ENCODE peak calls at places on chromosomes 5 and 9, in five cellular contexts. X is H1, Q is IMR-90, U is fibroblast of lung, L is PC-9. H is an unnamed sample.

GRCh38 chr9:123420560-123421210 is 64.7 kb downstream of the CRB2 start:
- DNase-seq in U (no peak), L (no peak), X (no peak), Q (no peak), H (no peak)

GRCh38 chr5:76691470-76692273 is 24.3 kb upstream of the F2R start:
- DNase-seq in X (no peak), U (peak), L (no peak), Q (peak), H (no peak)

GRCh38 chr5:77454123-77454522 is 38.0 kb downstream of the WDR41 start:
- DNase-seq in Q (no peak), L (no peak), U (no peak), X (no peak), H (no peak)

GRCh38 chr9:2765250-2765880 is 48.1 kb downstream of the KCNV2 start:
- DNase-seq in X (no peak), Q (no peak), L (peak), U (no peak), H (peak)

GRCh38 chr5:177378884-177379883 is 5.0 kb upstream of the SLC34A1 start:
- DNase-seq in L (peak), X (no peak), Q (peak), U (peak), H (peak)

GRCh38 chr9:89060790-89061189 is 69.5 kb downstream of the S1PR3 start:
- DNase-seq in L (no peak), U (no peak), X (no peak), Q (no peak), H (no peak)

GRCh38 chr9:17019398-17019797 is 115.4 kb upstream of the CNTLN start:
- DNase-seq in Q (no peak), L (no peak), U (peak), X (no peak), H (no peak)

GRCh38 chr5:150278046-150278760 is 11.4 kb downstream of the CAMK2A start:
- DNase-seq in U (peak), X (no peak), L (peak), Q (peak), H (no peak)

GRCh38 chr5:148075529-148075928 is 11.7 kb downstream of the SPINK5 start:
- DNase-seq in U (no peak), Q (no peak), L (no peak), X (no peak), H (no peak)

GRCh38 chr5:144191998-144192397 is 21.3 kb downstream of the KCTD16 start:
- DNase-seq in L (peak), U (peak), X (no peak), Q (peak), H (peak)

GRCh38 chr9:107638496-107638895 is 148.9 kb upstream of the KLF4 start:
- DNase-seq in U (no peak), Q (no peak), X (no peak), L (no peak), H (no peak)

GRCh38 chr5:23763170-23763569 is 255.8 kb downstream of the PRDM9 start:
- DNase-seq in X (no peak), U (no peak), Q (no peak), L (no peak), H (no peak)

GRCh38 chr9:2925016-2925415 is 81.1 kb upstream of the PUM3 start:
- DNase-seq in U (no peak), L (no peak), X (no peak), Q (no peak), H (no peak)

GRCh38 chr5:89849819-89850515 is 559.6 kb downstream of the CETN3 start:
- DNase-seq in L (no peak), U (peak), X (no peak), Q (no peak), H (no peak)

GRCh38 chr9:114409103-114409780 is 21.5 kb upstream of the AKNA start:
- DNase-seq in L (no peak), X (no peak), U (peak), Q (peak), H (peak)

GRCh38 chr5:149913449-149914419 is 30.9 kb downstream of the PDE6A start:
- DNase-seq in U (no peak), L (no peak), Q (no peak), X (no peak), H (no peak)

GRCh38 chr5:6502421-6502820 is 53.8 kb downstream of the UBE2QL1 start:
- DNase-seq in L (no peak), X (no peak), Q (no peak), U (no peak), H (no peak)

GRCh38 chr5:151202381-151203139 is 21.3 kb downstream of the CCDC69 start:
- DNase-seq in X (no peak), Q (peak), U (peak), L (no peak), H (peak)

GRCh38 chr9:17318821-17319320 is 184.0 kb downstream of the CNTLN start:
- DNase-seq in X (no peak), L (no peak), U (peak), Q (peak), H (no peak)

GRCh38 chr5:27325513-27325912 is 287.1 kb upstream of the CDH9 start:
- DNase-seq in X (no peak), L (no peak), Q (peak), U (peak), H (no peak)

GRCh38 chr5:96312383-96312782 is 120.7 kb downstream of the PCSK1 start:
- DNase-seq in X (no peak), L (no peak), Q (no peak), U (peak), H (no peak)

GRCh38 chr9:2477755-2478154 is 143.8 kb upstream of the VLDLR start:
- DNase-seq in U (no peak), Q (peak), X (no peak), L (peak), H (peak)

GRCh38 chr5:59768204-59769040 is 125.1 kb downstream of the PDE4D start:
- DNase-seq in X (peak), L (peak), U (peak), Q (peak), H (peak)

GRCh38 chr5:55636711-55637110 is 75.4 kb downstream of the SLC38A9 start:
- DNase-seq in L (peak), U (peak), X (no peak), Q (peak), H (peak)

GRCh38 chr9:133773889-133774655 is 35.9 kb upstream of the SARDH start:
- DNase-seq in Q (peak), U (peak), X (no peak), L (no peak), H (no peak)
- H2AFZ ChIP-seq in Q (no peak), U (no peak), X (no peak), L (no peak), H (no peak)

GRCh38 chr5:139698461-139699146 is 50.5 kb downstream of the CXXC5 start:
- DNase-seq in Q (peak), X (peak), L (no peak), U (peak), H (no peak)

GRCh38 chr5:139696894-139697658 is 48.9 kb downstream of the CXXC5 start:
- DNase-seq in U (peak), X (no peak), L (no peak), Q (peak), H (peak)

GRCh38 chr5:139694556-139695182 is 46.5 kb downstream of the CXXC5 start:
- DNase-seq in Q (peak), U (no peak), L (no peak), X (no peak), H (no peak)

GRCh38 chr5:139695183-139695573 is 47.0 kb downstream of the CXXC5 start:
- DNase-seq in L (no peak), X (no peak), U (no peak), Q (no peak), H (no peak)

GRCh38 chr5:139696167-139696893 is 48.2 kb downstream of the CXXC5 start:
- DNase-seq in L (no peak), X (no peak), Q (no peak), U (no peak), H (no peak)
- H2AFZ ChIP-seq in L (peak), X (no peak), Q (peak), U (no peak), H (peak)

GRCh38 chr5:39447968-39448367 is 23.2 kb upstream of the DAB2 start:
- DNase-seq in U (peak), L (no peak), Q (peak), X (no peak), H (peak)
- H2AFZ ChIP-seq in U (no peak), L (no peak), Q (no peak), X (no peak), H (no peak)

GRCh38 chr5:128669803-128670202 is 131.8 kb upstream of the FBN2 start:
- DNase-seq in L (peak), X (no peak), U (peak), Q (no peak), H (peak)

GRCh38 chr5:128667148-128667547 is 129.1 kb upstream of the FBN2 start:
- DNase-seq in L (no peak), X (no peak), U (no peak), Q (no peak), H (peak)

GRCh38 chr5:128671861-128672414 is 133.9 kb upstream of the FBN2 start:
- DNase-seq in L (no peak), Q (no peak), U (peak), X (no peak), H (no peak)

GRCh38 chr5:128667751-128668150 is 129.7 kb upstream of the FBN2 start:
- DNase-seq in Q (no peak), L (no peak), U (no peak), X (no peak), H (peak)

DNA sequence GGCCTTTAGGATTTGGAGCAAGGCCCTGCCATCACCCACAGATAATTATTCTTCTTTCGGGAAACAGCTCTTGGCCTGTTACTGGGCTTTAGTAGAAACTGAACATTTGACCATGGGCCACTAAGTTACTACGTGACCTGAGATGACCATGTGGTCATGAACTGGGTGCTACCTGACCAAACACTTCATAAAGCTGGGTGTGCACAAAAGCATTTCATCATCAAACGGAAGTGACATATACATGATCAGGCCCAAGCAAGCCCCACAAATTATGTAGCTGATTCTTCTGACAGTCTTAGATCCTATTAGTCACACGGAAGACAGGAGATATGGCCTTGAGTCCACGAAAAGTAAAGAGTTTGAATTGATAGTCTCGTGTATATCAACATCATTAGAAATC is 130.9 kb upstream of the FBN2 start:
- DNase-seq in Q (no peak), U (no peak), L (no peak), X (no peak), H (no peak)
- H2AFZ ChIP-seq in Q (no peak), U (no peak), L (no peak), X (no peak), H (no peak)

GRCh38 chr5:111224561-111224989 is 391 bp downstream of the CAMK4 start:
- DNase-seq in L (no peak), X (no peak), Q (peak), U (no peak), H (no peak)
- H2AFZ ChIP-seq in L (no peak), X (peak), Q (peak), U (peak), H (peak)

GRCh38 chr5:142287973-142288313 is 36.9 kb downstream of the SPRY4 start:
- DNase-seq in Q (no peak), X (no peak), L (no peak), U (no peak), H (no peak)
- H2AFZ ChIP-seq in Q (no peak), X (no peak), L (no peak), U (peak), H (no peak)

H was measured in PC-3.